ENCODE peak calls at places on chromosomes 6 and 20, in seven cellular contexts. P is GM04503, S is fibroblast of lung, C is type B pancreatic cell, D is AG20443, W is uterus, Z is fibroblast of pulmonary artery. I is an unnamed sample.

GRCh38 chr20:25310921-25311728 is 63.2 kb downstream of the PYGB start:
- DNase-seq in W (no peak), D (peak; percentile 83), P (peak; percentile 87), S (peak; percentile 81), Z (peak; percentile 50), C (no peak), I (peak; percentile 67)

GRCh38 chr6:20789162-20789561 is 254.9 kb downstream of the CDKAL1 start:
- DNase-seq in W (no peak), P (no peak), D (no peak), S (peak; percentile 56), C (no peak), Z (peak; percentile 64), I (no peak)

GRCh38 chr6:118744261-118744941 is 93.0 kb upstream of the CEP85L start:
- DNase-seq in C (no peak), P (peak; percentile 61), W (no peak), Z (no peak), D (peak; percentile 54), S (peak; percentile 38), I (no peak)

GRCh38 chr20:35508493-35509218 is 20.8 kb downstream of the C20orf173 start:
- DNase-seq in S (no peak), P (no peak), C (no peak), Z (no peak), W (no peak), D (no peak), I (no peak)

GRCh38 chr20:2814076-2814475 is 711 bp upstream of the C20orf141 start:
- DNase-seq in C (no peak), S (no peak), W (no peak), Z (no peak), D (no peak), P (no peak), I (no peak)

GRCh38 chr20:59994697-59995122 is 36.5 kb downstream of the CDH26 start:
- DNase-seq in Z (no peak), D (no peak), P (no peak), C (no peak), S (peak; percentile 18), W (peak; percentile 22), I (no peak)

GRCh38 chr6:136525586-136526195 is 24.5 kb downstream of the MAP7 start:
- DNase-seq in W (no peak), D (no peak), P (no peak), S (no peak), Z (peak; percentile 4), C (no peak), I (no peak)

GRCh38 chr6:36769676-36770499 is 69.4 kb downstream of the CPNE5 start:
- DNase-seq in D (peak; percentile 57), S (peak; percentile 44), P (peak; percentile 27), C (no peak), W (no peak), Z (peak; percentile 38), I (no peak)

GRCh38 chr6:43971776-43972126 is 155.5 kb downstream of the MRPL14 start:
- DNase-seq in S (no peak), C (no peak), Z (no peak), D (no peak), W (no peak), P (no peak), I (peak; percentile 41)

GRCh38 chr6:49550413-49551125 is at the start of gene C6orf141:
- DNase-seq in Z (no peak), D (peak; percentile 22), C (peak; percentile 70), S (no peak), P (no peak), W (no peak), I (no peak)

GRCh38 chr6:112640895-112641294 is 293.8 kb downstream of the RFPL4B start:
- DNase-seq in D (peak; percentile 34), S (peak; percentile 51), P (peak; percentile 49), C (no peak), W (no peak), Z (peak; percentile 30), I (no peak)

GRCh38 chr6:14542670-14543366 is 425.2 kb downstream of the CD83 start:
- DNase-seq in C (no peak), D (peak; percentile 87), Z (peak; percentile 52), W (no peak), P (no peak), S (peak; percentile 70), I (no peak)

GRCh38 chr6:6883011-6883410 is 224.8 kb upstream of the RREB1 start:
- DNase-seq in S (no peak), D (no peak), C (no peak), Z (no peak), P (no peak), W (no peak), I (no peak)

GRCh38 chr6:128655978-128656498 is 135.6 kb upstream of the PTPRK start:
- DNase-seq in C (no peak), P (peak; percentile 82), W (no peak), D (peak; percentile 80), S (peak; percentile 78), Z (peak; percentile 85), I (no peak)

GRCh38 chr6:150079604-150080003 is 10.7 kb upstream of the ULBP3 start:
- DNase-seq in W (no peak), C (no peak), D (no peak), S (no peak), Z (no peak), P (no peak), I (peak; percentile 65)

GRCh38 chr20:33995053-33995816 is 1.5 kb downstream of the RALY start:
- DNase-seq in P (no peak), W (no peak), D (no peak), C (no peak), Z (peak; percentile 30), S (peak; percentile 34), I (no peak)

GRCh38 chr20:57435498-57436222 is 44.5 kb downstream of the RBM38 start:
- DNase-seq in Z (no peak), W (no peak), C (no peak), P (no peak), D (no peak), S (no peak), I (no peak)

GRCh38 chr6:43630980-43631619 is 2.0 kb upstream of the GTPBP2 start:
- DNase-seq in C (no peak), Z (no peak), W (no peak), P (no peak), D (no peak), S (no peak), I (no peak)

GRCh38 chr6:137830562-137830961 is 36.5 kb upstream of the TNFAIP3 start:
- DNase-seq in W (no peak), C (no peak), Z (no peak), P (no peak), D (no peak), S (no peak), I (no peak)

GRCh38 chr20:1266167-1266973 is at the start of gene SNPH:
- DNase-seq in D (peak; percentile 91), Z (peak; percentile 79), S (peak; percentile 75), W (peak; percentile 74), P (peak; percentile 18), C (no peak), I (no peak)

GRCh38 chr6:97141756-97142155 is 141.3 kb downstream of the MMS22L start:
- DNase-seq in S (no peak), P (no peak), C (no peak), Z (no peak), D (no peak), W (no peak), I (no peak)

GRCh38 chr6:111680013-111680712 is 74.5 kb upstream of the TRAF3IP2 start:
- DNase-seq in S (no peak), W (no peak), D (no peak), C (no peak), P (no peak), Z (no peak), I (no peak)

GRCh38 chr6:28167068-28167467 is 25.4 kb downstream of the ZKSCAN8 start:
- DNase-seq in Z (peak; percentile 49), D (peak; percentile 35), S (peak; percentile 3), P (peak; percentile 76), C (no peak), W (no peak), I (no peak)

GRCh38 chr6:106316376-106316769 is 9.2 kb downstream of the ATG5 start:
- DNase-seq in S (no peak), D (no peak), P (no peak), Z (no peak), W (no peak), C (no peak), I (no peak)

GRCh38 chr6:101613556-101613955 is 220.0 kb downstream of the GRIK2 start:
- DNase-seq in C (no peak), D (no peak), Z (no peak), S (no peak), W (no peak), P (no peak), I (no peak)

GRCh38 chr6:166465671-166466087 is 82.9 kb upstream of the MPC1 start:
- DNase-seq in P (no peak), D (peak; percentile 79), S (peak; percentile 35), Z (peak; percentile 57), C (no peak), W (peak; percentile 56), I (no peak)

GRCh38 chr6:72946766-72947165 is 278.5 kb downstream of the KHDC1L start:
- DNase-seq in S (peak; percentile 86), D (no peak), Z (peak; percentile 83), P (no peak), W (no peak), C (no peak), I (no peak)

GRCh38 chr6:14010275-14010674 is 85.5 kb downstream of the RNF182 start:
- DNase-seq in Z (no peak), P (no peak), D (no peak), S (no peak), W (no peak), C (no peak), I (no peak)

GRCh38 chr20:53488779-53489272 is 104.8 kb downstream of the ZNF217 start:
- DNase-seq in W (no peak), Z (no peak), P (no peak), D (no peak), S (no peak), C (no peak), I (no peak)